ENCODE peak calls at places on chromosomes 1 and 21, in six cellular contexts. One of them, this sample, is unnamed.

GRCh38 chr1:9621032-9621431 is 30.5 kb upstream of the PIK3CD start:
- DNase-seq in astrocyte: no peak
- DNase-seq in mesendoderm: no peak
- DNase-seq in A549: no peak
- DNase-seq in fibroblast of lung: no peak
- DNase-seq in GM23338: no peak
- DNase-seq in this sample: no peak

GRCh38 chr1:19260211-19261138 is 8.9 kb downstream of the MRTO4 start:
- DNase-seq in astrocyte: peak; percentile 81
- DNase-seq in A549: no peak
- DNase-seq in mesendoderm: no peak
- DNase-seq in GM23338: no peak
- DNase-seq in fibroblast of lung: peak; percentile 69
- DNase-seq in this sample: no peak

GRCh38 chr1:33094971-33095604 is 14.1 kb downstream of the AZIN2 start:
- DNase-seq in fibroblast of lung: peak; percentile 80
- DNase-seq in astrocyte: peak; percentile 51
- DNase-seq in A549: peak; percentile 48
- DNase-seq in mesendoderm: peak; percentile 70
- DNase-seq in GM23338: peak; percentile 87
- DNase-seq in this sample: peak; percentile 49

GRCh38 chr1:147072371-147073061 is 99.8 kb downstream of the PRKAB2 start:
- DNase-seq in mesendoderm: peak; percentile 51
- DNase-seq in fibroblast of lung: peak; percentile 17
- DNase-seq in astrocyte: no peak
- DNase-seq in GM23338: peak; percentile 79
- DNase-seq in A549: no peak
- DNase-seq in this sample: no peak

GRCh38 chr21:41023936-41024335 is 144.0 kb upstream of the BACE2 start:
- DNase-seq in mesendoderm: no peak
- DNase-seq in A549: no peak
- DNase-seq in fibroblast of lung: no peak
- DNase-seq in astrocyte: no peak
- DNase-seq in GM23338: no peak
- DNase-seq in this sample: no peak

GRCh38 chr1:240465531-240465940 is 146.4 kb downstream of the GREM2 start:
- DNase-seq in astrocyte: peak; percentile 29
- DNase-seq in GM23338: peak; percentile 46
- DNase-seq in A549: no peak
- DNase-seq in mesendoderm: peak; percentile 92
- DNase-seq in fibroblast of lung: peak; percentile 33
- DNase-seq in this sample: no peak

GRCh38 chr1:186175588-186175987 is 199.5 kb downstream of the TPR start:
- DNase-seq in mesendoderm: peak; percentile 8
- DNase-seq in astrocyte: no peak
- DNase-seq in A549: no peak
- DNase-seq in fibroblast of lung: peak; percentile 20
- DNase-seq in GM23338: no peak
- DNase-seq in this sample: no peak

GRCh38 chr21:44423312-44423821 is 31.9 kb upstream of the LRRC3 start:
- DNase-seq in A549: no peak
- DNase-seq in mesendoderm: no peak
- DNase-seq in astrocyte: no peak
- DNase-seq in GM23338: no peak
- DNase-seq in fibroblast of lung: no peak
- DNase-seq in this sample: no peak

GRCh38 chr21:36747114-36747814 is 48.3 kb downstream of the SIM2 start:
- DNase-seq in mesendoderm: peak; percentile 43
- DNase-seq in fibroblast of lung: no peak
- DNase-seq in astrocyte: no peak
- DNase-seq in A549: no peak
- DNase-seq in GM23338: peak; percentile 52
- DNase-seq in this sample: no peak

GRCh38 chr1:11566042-11566825 is 87.3 kb downstream of the DISP3 start:
- DNase-seq in astrocyte: no peak
- DNase-seq in fibroblast of lung: no peak
- DNase-seq in GM23338: no peak
- DNase-seq in mesendoderm: no peak
- DNase-seq in A549: no peak
- DNase-seq in this sample: peak; percentile 88

GRCh38 chr1:74771913-74772515 is 39.1 kb downstream of the TYW3 start:
- DNase-seq in A549: peak; percentile 1
- DNase-seq in fibroblast of lung: peak; percentile 66
- DNase-seq in GM23338: peak; percentile 74
- DNase-seq in astrocyte: peak; percentile 18
- DNase-seq in mesendoderm: peak; percentile 58
- DNase-seq in this sample: peak; percentile 86

GRCh38 chr1:65393345-65393744 is 27.1 kb upstream of the LEPR start:
- DNase-seq in astrocyte: peak; percentile 32
- DNase-seq in mesendoderm: no peak
- DNase-seq in GM23338: no peak
- DNase-seq in A549: no peak
- DNase-seq in fibroblast of lung: peak; percentile 4
- DNase-seq in this sample: no peak

GRCh38 chr1:48471103-48471502 is 901 bp downstream of the SPATA6 start:
- DNase-seq in mesendoderm: peak; percentile 48
- DNase-seq in astrocyte: no peak
- DNase-seq in GM23338: peak; percentile 47
- DNase-seq in fibroblast of lung: peak; percentile 19
- DNase-seq in A549: no peak
- DNase-seq in this sample: no peak

GRCh38 chr1:30407030-30407861 is 316.1 kb downstream of the MATN1 start:
- DNase-seq in astrocyte: peak; percentile 41
- DNase-seq in fibroblast of lung: no peak
- DNase-seq in mesendoderm: no peak
- DNase-seq in A549: no peak
- DNase-seq in GM23338: no peak
- DNase-seq in this sample: no peak

GRCh38 chr1:21625390-21626190 is 43.6 kb downstream of the RAP1GAP start:
- DNase-seq in fibroblast of lung: no peak
- DNase-seq in A549: no peak
- DNase-seq in mesendoderm: no peak
- DNase-seq in GM23338: no peak
- DNase-seq in astrocyte: no peak
- DNase-seq in this sample: no peak

GRCh38 chr21:42263591-42264131 is 44.7 kb downstream of the ABCG1 start:
- DNase-seq in astrocyte: no peak
- DNase-seq in GM23338: peak; percentile 26
- DNase-seq in fibroblast of lung: peak; percentile 42
- DNase-seq in mesendoderm: peak; percentile 19
- DNase-seq in A549: no peak
- DNase-seq in this sample: no peak

GRCh38 chr1:42957880-42958487 is 684 bp downstream of the SLC2A1 start:
- DNase-seq in mesendoderm: peak; percentile 74
- DNase-seq in GM23338: peak; percentile 65
- DNase-seq in astrocyte: no peak
- DNase-seq in A549: peak; percentile 72
- DNase-seq in fibroblast of lung: peak; percentile 38
- DNase-seq in this sample: peak; percentile 86

GRCh38 chr1:44652445-44653106 is 21.7 kb downstream of the TMEM53 start:
- DNase-seq in fibroblast of lung: peak; percentile 59
- DNase-seq in GM23338: peak; percentile 86
- DNase-seq in mesendoderm: peak; percentile 81
- DNase-seq in A549: peak; percentile 65
- DNase-seq in astrocyte: no peak
- DNase-seq in this sample: peak; percentile 90

GRCh38 chr1:30191154-30191702 is 532.2 kb downstream of the MATN1 start:
- DNase-seq in GM23338: peak; percentile 19
- DNase-seq in A549: peak; percentile 7
- DNase-seq in fibroblast of lung: peak; percentile 87
- DNase-seq in astrocyte: peak; percentile 85
- DNase-seq in mesendoderm: peak; percentile 77
- DNase-seq in this sample: peak; percentile 60

GRCh38 chr1:180241716-180242544 is 11.9 kb downstream of the LHX4 start:
- DNase-seq in GM23338: no peak
- DNase-seq in astrocyte: no peak
- DNase-seq in A549: no peak
- DNase-seq in fibroblast of lung: peak; percentile 20
- DNase-seq in mesendoderm: no peak
- DNase-seq in this sample: no peak

GRCh38 chr1:27542463-27543273 is 52.7 kb upstream of the WASF2 start:
- DNase-seq in A549: peak; percentile 88
- DNase-seq in GM23338: no peak
- DNase-seq in astrocyte: peak; percentile 74
- DNase-seq in mesendoderm: peak; percentile 82
- DNase-seq in fibroblast of lung: peak; percentile 47
- DNase-seq in this sample: no peak

GRCh38 chr1:55213885-55214213 is 1.3 kb downstream of the USP24 start:
- DNase-seq in fibroblast of lung: no peak
- DNase-seq in astrocyte: no peak
- DNase-seq in GM23338: peak; percentile 28
- DNase-seq in A549: no peak
- DNase-seq in mesendoderm: no peak
- DNase-seq in this sample: no peak

GRCh38 chr1:3069491-3070303 is 694 bp downstream of the PRDM16 start:
- DNase-seq in mesendoderm: peak; percentile 67
- DNase-seq in A549: peak; percentile 37
- DNase-seq in GM23338: peak; percentile 68
- DNase-seq in astrocyte: peak; percentile 63
- DNase-seq in fibroblast of lung: peak; percentile 75
- DNase-seq in this sample: no peak

GRCh38 chr1:3070304-3070653 is 1.3 kb downstream of the PRDM16 start:
- DNase-seq in fibroblast of lung: no peak
- DNase-seq in mesendoderm: no peak
- DNase-seq in astrocyte: no peak
- DNase-seq in GM23338: no peak
- DNase-seq in A549: no peak
- DNase-seq in this sample: no peak

GRCh38 chr1:3072178-3072947 is 3.4 kb downstream of the PRDM16 start:
- DNase-seq in A549: no peak
- DNase-seq in fibroblast of lung: no peak
- DNase-seq in GM23338: peak; percentile 61
- DNase-seq in mesendoderm: no peak
- DNase-seq in astrocyte: peak; percentile 9
- DNase-seq in this sample: no peak

GRCh38 chr1:3071507-3072177 is 2.6 kb downstream of the PRDM16 start:
- DNase-seq in mesendoderm: no peak
- DNase-seq in A549: no peak
- DNase-seq in fibroblast of lung: no peak
- DNase-seq in astrocyte: no peak
- DNase-seq in GM23338: no peak
- DNase-seq in this sample: no peak

DNA sequence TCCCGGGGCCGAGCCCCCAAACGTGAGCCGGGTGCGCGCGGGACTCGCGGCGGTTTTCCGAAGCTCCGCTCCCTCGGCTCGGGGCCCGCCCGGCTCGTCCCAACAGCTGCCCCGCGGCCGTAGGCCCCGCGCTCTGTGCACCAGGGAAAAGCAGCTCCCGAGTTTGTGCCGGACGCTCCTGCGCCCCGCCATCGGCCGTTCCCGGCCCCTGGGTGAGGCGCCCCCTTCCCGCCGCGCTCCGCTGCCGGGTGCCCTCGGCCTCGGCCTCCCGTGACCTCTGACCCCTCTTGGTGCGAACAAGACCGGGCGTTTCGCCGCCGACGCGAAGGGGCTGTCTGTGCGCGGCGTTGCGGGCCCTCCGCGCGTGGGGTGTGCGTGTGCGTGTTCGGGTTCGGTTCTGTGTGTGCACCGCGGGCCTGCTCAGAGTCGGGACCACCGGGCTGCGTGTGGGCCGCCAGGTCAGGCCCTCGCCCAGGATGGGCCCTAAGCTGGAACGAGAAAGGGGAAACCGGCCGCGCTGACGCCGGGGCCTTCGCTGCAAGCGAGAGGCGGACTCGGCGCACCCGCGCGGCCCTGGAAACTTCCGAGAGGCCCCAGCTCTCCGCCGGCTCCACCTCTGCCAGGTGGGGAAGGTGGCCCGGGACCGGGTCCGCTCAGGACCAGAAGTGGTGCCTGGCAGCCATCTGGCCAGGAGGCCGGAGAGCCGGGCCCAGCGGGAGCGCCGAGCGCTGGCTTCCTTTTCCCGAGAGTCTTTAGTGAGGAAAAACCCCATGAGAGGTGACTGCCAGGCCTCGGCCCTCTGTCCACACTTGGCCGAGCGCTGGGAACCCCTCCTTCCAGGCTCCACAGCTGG is 1.9 kb downstream of the PRDM16 start:
- DNase-seq in A549: no peak
- DNase-seq in mesendoderm: no peak
- DNase-seq in GM23338: peak; percentile 62
- DNase-seq in astrocyte: no peak
- DNase-seq in fibroblast of lung: no peak
- DNase-seq in this sample: no peak
- H3K4me2 ChIP-seq in A549: peak overlapping the region; percentile 95
- H3K4me2 ChIP-seq in mesendoderm: peak overlapping the region; percentile 29
- H3K4me2 ChIP-seq in GM23338: peak overlapping the region; percentile 78
- H3K4me2 ChIP-seq in astrocyte: peak overlapping the region; percentile 86
- H3K4me2 ChIP-seq in fibroblast of lung: peak overlapping the region; percentile 25
- H3K4me2 ChIP-seq in this sample: no peak overlapping the region

GRCh38 chr1:2313651-2314296 is 77.6 kb downstream of the MORN1 start:
- DNase-seq in A549: no peak
- DNase-seq in fibroblast of lung: no peak
- DNase-seq in astrocyte: no peak
- DNase-seq in mesendoderm: peak; percentile 18
- DNase-seq in GM23338: no peak
- DNase-seq in this sample: no peak
- H3K4me1 ChIP-seq in A549: peaks cover 34% of the 10 kb centered on the region
- H3K4me1 ChIP-seq in fibroblast of lung: peaks cover 15% of the 10 kb centered on the region
- H3K4me1 ChIP-seq in astrocyte: peaks cover 12% of the 10 kb centered on the region
- H3K4me1 ChIP-seq in mesendoderm: peaks cover 3% of the 10 kb centered on the region
- H3K4me1 ChIP-seq in GM23338: peaks cover 9% of the 10 kb centered on the region
- H3K4me1 ChIP-seq in this sample: no peaks in the 10 kb centered on the region

DNA sequence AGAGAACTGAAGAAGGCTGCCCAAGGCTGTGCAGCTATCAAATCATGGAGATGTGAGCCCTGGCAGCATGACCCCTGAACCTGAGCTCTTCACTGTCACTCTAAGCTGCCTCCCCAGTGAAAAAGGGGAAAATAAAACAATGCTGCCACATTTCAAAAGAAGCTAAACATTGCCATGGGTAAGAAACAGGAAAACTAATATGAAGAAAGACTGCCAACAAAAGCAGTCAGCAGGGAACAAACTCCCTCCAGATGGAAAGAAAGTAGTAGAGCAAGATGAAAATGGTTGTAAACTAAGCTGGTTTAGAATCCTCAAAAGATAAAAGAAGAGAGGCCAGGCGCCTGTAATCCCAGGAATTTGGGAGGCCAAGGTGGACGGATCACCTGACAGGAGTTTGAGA is 36.2 kb upstream of the CSF1 start:
- DNase-seq in GM23338: no peak
- DNase-seq in astrocyte: no peak
- DNase-seq in fibroblast of lung: no peak
- DNase-seq in A549: no peak
- DNase-seq in mesendoderm: no peak
- DNase-seq in this sample: no peak
- H3K4me2 ChIP-seq in GM23338: no peak overlapping the region
- H3K4me2 ChIP-seq in astrocyte: no peak overlapping the region
- H3K4me2 ChIP-seq in fibroblast of lung: no peak overlapping the region
- H3K4me2 ChIP-seq in A549: no peak overlapping the region
- H3K4me2 ChIP-seq in mesendoderm: no peak overlapping the region
- H3K4me2 ChIP-seq in this sample: no peak overlapping the region

DNA sequence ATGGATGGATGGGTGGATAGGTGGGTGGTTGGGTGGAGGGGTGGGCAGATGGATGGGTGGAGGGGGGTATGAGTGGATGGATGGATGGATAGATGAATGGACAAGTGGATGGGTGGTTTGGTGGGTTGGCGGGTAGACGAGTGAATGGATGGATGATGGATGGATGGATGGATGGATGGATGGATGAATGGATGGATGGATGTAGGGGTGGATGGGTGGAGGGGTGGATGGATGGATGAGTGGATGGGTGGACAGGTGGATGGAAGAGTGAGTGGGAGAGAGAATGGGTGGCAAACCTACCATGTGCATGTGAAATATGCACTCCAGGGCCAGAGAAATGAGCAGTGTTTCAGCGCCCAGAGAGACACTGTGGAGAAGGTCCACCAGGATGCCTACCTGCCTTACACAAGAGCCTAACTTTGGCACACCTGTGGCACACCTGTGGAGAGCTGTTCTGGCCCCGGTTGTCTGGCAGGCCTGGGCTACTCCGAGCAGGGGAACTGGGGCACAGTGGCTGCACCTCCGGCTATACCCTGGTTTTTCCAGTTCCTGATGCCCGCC is 12.8 kb downstream of the EPHA2 start:
- DNase-seq in fibroblast of lung: no peak
- DNase-seq in astrocyte: no peak
- DNase-seq in A549: no peak
- DNase-seq in mesendoderm: no peak
- DNase-seq in GM23338: no peak
- DNase-seq in this sample: no peak
- H3K4me1 ChIP-seq in fibroblast of lung: peaks cover 54% of the 10 kb centered on the region
- H3K4me1 ChIP-seq in astrocyte: peaks cover 87% of the 10 kb centered on the region
- H3K4me1 ChIP-seq in A549: peaks cover 96% of the 10 kb centered on the region
- H3K4me1 ChIP-seq in mesendoderm: peaks cover 54% of the 10 kb centered on the region
- H3K4me1 ChIP-seq in GM23338: peaks cover 58% of the 10 kb centered on the region
- H3K4me1 ChIP-seq in this sample: no peaks in the 10 kb centered on the region

This sample was measured in Karpas-422.